ENCODE peak calls at places on chromosomes 11 and 22, in seven cellular contexts. O, B, L, C, W, Q and V are unnamed samples.

GRCh38 chr11:76823481-76824028 is 37.2 kb upstream of the ACER3 start:
- DNase-seq in W (no peak), L (peak), Q (peak), B (no peak), C (peak), O (no peak), V (peak)

GRCh38 chr11:71238941-71239340 is 13.4 kb downstream of the SHANK2 start:
- DNase-seq in O (no peak), B (no peak), W (no peak), Q (no peak), C (no peak), L (no peak), V (no peak)

GRCh38 chr11:729492-730074 is 17.7 kb upstream of the TALDO1 start:
- DNase-seq in L (no peak), W (no peak), Q (no peak), C (no peak), B (no peak), O (no peak), V (no peak)

GRCh38 chr11:62340269-62340901 is 3.1 kb downstream of the ASRGL1 start:
- DNase-seq in W (peak), Q (peak), C (peak), B (peak), O (peak), L (peak), V (peak)

GRCh38 chr11:64650923-64651523 is 60.0 kb downstream of the SLC22A12 start:
- DNase-seq in O (no peak), C (peak), L (peak), W (no peak), Q (peak), B (no peak), V (peak)

GRCh38 chr11:120756931-120757330 is 245.4 kb downstream of the GRIK4 start:
- DNase-seq in O (no peak), B (no peak), Q (no peak), C (no peak), L (no peak), W (no peak), V (no peak)

GRCh38 chr11:697811-698311 is 2.2 kb downstream of the TMEM80 start:
- DNase-seq in Q (peak), L (no peak), B (no peak), C (no peak), W (no peak), O (no peak), V (no peak)

GRCh38 chr22:37623075-37624016 is 14.7 kb downstream of the GGA1 start:
- DNase-seq in O (peak), C (peak), L (peak), B (peak), W (peak), Q (peak), V (peak)

GRCh38 chr11:103730151-103730940 is 306.1 kb upstream of the DDI1 start:
- DNase-seq in L (no peak), B (no peak), C (no peak), W (no peak), O (no peak), Q (no peak), V (no peak)

GRCh38 chr22:45290410-45290936 is 5.7 kb downstream of the UPK3A start:
- DNase-seq in W (no peak), C (no peak), O (no peak), L (no peak), B (no peak), Q (peak), V (no peak)

GRCh38 chr11:114925591-114925990 is 247.3 kb downstream of the NXPE2 start:
- DNase-seq in W (no peak), C (no peak), Q (no peak), O (no peak), B (no peak), L (no peak), V (no peak)

GRCh38 chr11:103907136-103907535 is 129.3 kb upstream of the DDI1 start:
- DNase-seq in B (no peak), O (no peak), Q (no peak), L (no peak), W (no peak), C (no peak), V (no peak)

GRCh38 chr11:32358729-32359128 is 76.6 kb downstream of the WT1 start:
- DNase-seq in L (no peak), B (no peak), Q (no peak), W (no peak), C (no peak), O (no peak), V (no peak)

GRCh38 chr11:41578421-41579047 is 119.1 kb upstream of the LRRC4C start:
- DNase-seq in Q (no peak), L (no peak), C (no peak), W (no peak), B (no peak), O (no peak), V (no peak)

GRCh38 chr11:106828976-106829375 is 189.3 kb downstream of the GUCY1A2 start:
- DNase-seq in B (no peak), L (no peak), Q (no peak), O (no peak), C (no peak), W (no peak), V (no peak)

GRCh38 chr11:8082391-8083087 is 1.5 kb downstream of the TUB start:
- DNase-seq in O (no peak), Q (peak), B (no peak), C (no peak), L (peak), W (no peak), V (peak)

GRCh38 chr22:46957521-46957920 is 195.1 kb downstream of the TBC1D22A start:
- DNase-seq in L (no peak), Q (no peak), W (no peak), C (no peak), O (peak), B (no peak), V (no peak)

GRCh38 chr22:30225220-30225922 is 21.2 kb downstream of the LIF start:
- DNase-seq in B (no peak), O (no peak), Q (no peak), C (no peak), L (no peak), W (no peak), V (no peak)

GRCh38 chr11:134654161-134654915 is 242.3 kb upstream of the B3GAT1 start:
- DNase-seq in W (no peak), L (no peak), O (peak), B (peak), C (no peak), Q (no peak), V (no peak)

GRCh38 chr22:20624161-20624616 is 116.8 kb downstream of the MED15 start:
- DNase-seq in W (no peak), O (no peak), B (no peak), Q (no peak), L (no peak), C (no peak), V (no peak)

GRCh38 chr11:46178542-46178941 is 57.3 kb upstream of the PHF21A start:
- DNase-seq in C (no peak), L (no peak), B (no peak), Q (no peak), O (no peak), W (no peak), V (no peak)

GRCh38 chr11:133636686-133637085 is 104.4 kb upstream of the OPCML start:
- DNase-seq in C (no peak), Q (no peak), B (no peak), W (no peak), O (no peak), L (no peak), V (no peak)

GRCh38 chr11:31050061-31050790 is 319.3 kb downstream of the DCDC1 start:
- DNase-seq in L (no peak), B (no peak), O (no peak), Q (no peak), C (no peak), W (no peak), V (no peak)

GRCh38 chr11:86210898-86211297 is 33.7 kb upstream of the EED start:
- DNase-seq in L (no peak), W (no peak), O (no peak), C (no peak), B (no peak), Q (no peak), V (no peak)